ENCODE peak calls at places on chromosome 2, in four cellular contexts. One of them, this sample, is unnamed.

GRCh38 chr2:151095463-151095862 is 166.2 kb downstream of the RBM43 start:
- DNase-seq in left ventricle myocardium inferior: no peak
- DNase-seq in T-helper 9 cell: no peak
- DNase-seq in activated CD4-positive, CD25-positive, alpha-beta regulatory T cell treated with anti-CD3 and anti-CD28 coated beads, Interleukin-2, amount 50 U/mL, for 72 hours: no peak
- DNase-seq in this sample: no peak

GRCh38 chr2:134500211-134500935 is 218.4 kb downstream of the TMEM163 start:
- DNase-seq in activated CD4-positive, CD25-positive, alpha-beta regulatory T cell treated with anti-CD3 and anti-CD28 coated beads, Interleukin-2, amount 50 U/mL, for 72 hours: no peak
- DNase-seq in left ventricle myocardium inferior: no peak
- DNase-seq in T-helper 9 cell: no peak
- DNase-seq in this sample: no peak

GRCh38 chr2:67338601-67339233 is 58.4 kb upstream of the ETAA1 start:
- DNase-seq in T-helper 9 cell: no peak
- DNase-seq in left ventricle myocardium inferior: no peak
- DNase-seq in activated CD4-positive, CD25-positive, alpha-beta regulatory T cell treated with anti-CD3 and anti-CD28 coated beads, Interleukin-2, amount 50 U/mL, for 72 hours: no peak
- DNase-seq in this sample: no peak

GRCh38 chr2:18701981-18702380 is 112.6 kb upstream of the NT5C1B start:
- DNase-seq in left ventricle myocardium inferior: no peak
- DNase-seq in activated CD4-positive, CD25-positive, alpha-beta regulatory T cell treated with anti-CD3 and anti-CD28 coated beads, Interleukin-2, amount 50 U/mL, for 72 hours: no peak
- DNase-seq in T-helper 9 cell: no peak
- DNase-seq in this sample: no peak

GRCh38 chr2:234033174-234033573 is 17.3 kb upstream of the SPP2 start:
- DNase-seq in activated CD4-positive, CD25-positive, alpha-beta regulatory T cell treated with anti-CD3 and anti-CD28 coated beads, Interleukin-2, amount 50 U/mL, for 72 hours: no peak
- DNase-seq in left ventricle myocardium inferior: no peak
- DNase-seq in T-helper 9 cell: no peak
- DNase-seq in this sample: no peak

GRCh38 chr2:26623541-26624497 is 17.3 kb downstream of the CIB4 start:
- DNase-seq in left ventricle myocardium inferior: no peak
- DNase-seq in activated CD4-positive, CD25-positive, alpha-beta regulatory T cell treated with anti-CD3 and anti-CD28 coated beads, Interleukin-2, amount 50 U/mL, for 72 hours: no peak
- DNase-seq in T-helper 9 cell: no peak
- DNase-seq in this sample: no peak

GRCh38 chr2:55437515-55438390 is 18.1 kb upstream of the CCDC88A start:
- DNase-seq in left ventricle myocardium inferior: no peak
- DNase-seq in T-helper 9 cell: no peak
- DNase-seq in activated CD4-positive, CD25-positive, alpha-beta regulatory T cell treated with anti-CD3 and anti-CD28 coated beads, Interleukin-2, amount 50 U/mL, for 72 hours: no peak
- DNase-seq in this sample: no peak

GRCh38 chr2:171095014-171095582 is 65.6 kb downstream of the TLK1 start:
- DNase-seq in activated CD4-positive, CD25-positive, alpha-beta regulatory T cell treated with anti-CD3 and anti-CD28 coated beads, Interleukin-2, amount 50 U/mL, for 72 hours: no peak
- DNase-seq in T-helper 9 cell: no peak
- DNase-seq in left ventricle myocardium inferior: no peak
- DNase-seq in this sample: no peak

GRCh38 chr2:9310390-9310789 is 103.8 kb downstream of the ASAP2 start:
- DNase-seq in T-helper 9 cell: no peak
- DNase-seq in activated CD4-positive, CD25-positive, alpha-beta regulatory T cell treated with anti-CD3 and anti-CD28 coated beads, Interleukin-2, amount 50 U/mL, for 72 hours: no peak
- DNase-seq in left ventricle myocardium inferior: peak; percentile 72
- DNase-seq in this sample: no peak

GRCh38 chr2:134657650-134658250 is 61.0 kb downstream of the TMEM163 start:
- DNase-seq in left ventricle myocardium inferior: no peak
- DNase-seq in activated CD4-positive, CD25-positive, alpha-beta regulatory T cell treated with anti-CD3 and anti-CD28 coated beads, Interleukin-2, amount 50 U/mL, for 72 hours: no peak
- DNase-seq in T-helper 9 cell: peak; percentile 44
- DNase-seq in this sample: no peak

GRCh38 chr2:19540739-19541503 is 182.5 kb upstream of the OSR1 start:
- DNase-seq in left ventricle myocardium inferior: no peak
- DNase-seq in activated CD4-positive, CD25-positive, alpha-beta regulatory T cell treated with anti-CD3 and anti-CD28 coated beads, Interleukin-2, amount 50 U/mL, for 72 hours: no peak
- DNase-seq in T-helper 9 cell: no peak
- DNase-seq in this sample: no peak

GRCh38 chr2:133512121-133512520 is 56.1 kb downstream of the NCKAP5 start:
- DNase-seq in activated CD4-positive, CD25-positive, alpha-beta regulatory T cell treated with anti-CD3 and anti-CD28 coated beads, Interleukin-2, amount 50 U/mL, for 72 hours: no peak
- DNase-seq in left ventricle myocardium inferior: no peak
- DNase-seq in T-helper 9 cell: no peak
- DNase-seq in this sample: no peak

GRCh38 chr2:148874868-148875341 is at the start of gene KIF5C:
- DNase-seq in left ventricle myocardium inferior: peak; percentile 81
- DNase-seq in activated CD4-positive, CD25-positive, alpha-beta regulatory T cell treated with anti-CD3 and anti-CD28 coated beads, Interleukin-2, amount 50 U/mL, for 72 hours: peak; percentile 80
- DNase-seq in T-helper 9 cell: peak; percentile 90
- DNase-seq in this sample: peak; percentile 73

GRCh38 chr2:15298769-15299168 is 262.4 kb downstream of the NBAS start:
- DNase-seq in activated CD4-positive, CD25-positive, alpha-beta regulatory T cell treated with anti-CD3 and anti-CD28 coated beads, Interleukin-2, amount 50 U/mL, for 72 hours: no peak
- DNase-seq in T-helper 9 cell: no peak
- DNase-seq in left ventricle myocardium inferior: peak; percentile 24
- DNase-seq in this sample: no peak

GRCh38 chr2:225282858-225283693 is 116.4 kb upstream of the NYAP2 start:
- DNase-seq in T-helper 9 cell: no peak
- DNase-seq in left ventricle myocardium inferior: no peak
- DNase-seq in activated CD4-positive, CD25-positive, alpha-beta regulatory T cell treated with anti-CD3 and anti-CD28 coated beads, Interleukin-2, amount 50 U/mL, for 72 hours: no peak
- DNase-seq in this sample: no peak

GRCh38 chr2:106068415-106068814 is 125.7 kb downstream of the UXS1 start:
- DNase-seq in T-helper 9 cell: no peak
- DNase-seq in left ventricle myocardium inferior: no peak
- DNase-seq in activated CD4-positive, CD25-positive, alpha-beta regulatory T cell treated with anti-CD3 and anti-CD28 coated beads, Interleukin-2, amount 50 U/mL, for 72 hours: no peak
- DNase-seq in this sample: no peak

GRCh38 chr2:38504169-38504568 is 98.6 kb downstream of the HNRNPLL start:
- DNase-seq in T-helper 9 cell: no peak
- DNase-seq in activated CD4-positive, CD25-positive, alpha-beta regulatory T cell treated with anti-CD3 and anti-CD28 coated beads, Interleukin-2, amount 50 U/mL, for 72 hours: no peak
- DNase-seq in left ventricle myocardium inferior: no peak
- DNase-seq in this sample: no peak

GRCh38 chr2:24785704-24786321 is 7.4 kb downstream of the PTRHD1 start:
- DNase-seq in left ventricle myocardium inferior: no peak
- DNase-seq in activated CD4-positive, CD25-positive, alpha-beta regulatory T cell treated with anti-CD3 and anti-CD28 coated beads, Interleukin-2, amount 50 U/mL, for 72 hours: no peak
- DNase-seq in T-helper 9 cell: no peak
- DNase-seq in this sample: no peak

GRCh38 chr2:174704647-174705046 is 59.6 kb downstream of the CHRNA1 start:
- DNase-seq in activated CD4-positive, CD25-positive, alpha-beta regulatory T cell treated with anti-CD3 and anti-CD28 coated beads, Interleukin-2, amount 50 U/mL, for 72 hours: no peak
- DNase-seq in T-helper 9 cell: no peak
- DNase-seq in left ventricle myocardium inferior: no peak
- DNase-seq in this sample: no peak

GRCh38 chr2:88016086-88016947 is at the start of gene RNU2-63P:
- DNase-seq in T-helper 9 cell: peak; percentile 68
- DNase-seq in left ventricle myocardium inferior: peak; percentile 67
- DNase-seq in activated CD4-positive, CD25-positive, alpha-beta regulatory T cell treated with anti-CD3 and anti-CD28 coated beads, Interleukin-2, amount 50 U/mL, for 72 hours: peak; percentile 82
- DNase-seq in this sample: peak; percentile 74

GRCh38 chr2:58634653-58635347 is 393.7 kb upstream of the FANCL start:
- DNase-seq in left ventricle myocardium inferior: no peak
- DNase-seq in activated CD4-positive, CD25-positive, alpha-beta regulatory T cell treated with anti-CD3 and anti-CD28 coated beads, Interleukin-2, amount 50 U/mL, for 72 hours: no peak
- DNase-seq in T-helper 9 cell: no peak
- DNase-seq in this sample: no peak

GRCh38 chr2:9392895-9393757 is 30.2 kb downstream of the ITGB1BP1 start:
- DNase-seq in T-helper 9 cell: no peak
- DNase-seq in activated CD4-positive, CD25-positive, alpha-beta regulatory T cell treated with anti-CD3 and anti-CD28 coated beads, Interleukin-2, amount 50 U/mL, for 72 hours: no peak
- DNase-seq in left ventricle myocardium inferior: no peak
- DNase-seq in this sample: no peak

GRCh38 chr2:155599834-155600233 is 732.7 kb downstream of the NR4A2 start:
- DNase-seq in T-helper 9 cell: no peak
- DNase-seq in activated CD4-positive, CD25-positive, alpha-beta regulatory T cell treated with anti-CD3 and anti-CD28 coated beads, Interleukin-2, amount 50 U/mL, for 72 hours: no peak
- DNase-seq in left ventricle myocardium inferior: no peak
- DNase-seq in this sample: no peak

GRCh38 chr2:190380962-190381412 is 27.2 kb upstream of the MFSD6 start:
- DNase-seq in T-helper 9 cell: no peak
- DNase-seq in left ventricle myocardium inferior: no peak
- DNase-seq in activated CD4-positive, CD25-positive, alpha-beta regulatory T cell treated with anti-CD3 and anti-CD28 coated beads, Interleukin-2, amount 50 U/mL, for 72 hours: no peak
- DNase-seq in this sample: no peak

GRCh38 chr2:47501374-47502200 is 98.6 kb downstream of the MSH2 start:
- DNase-seq in T-helper 9 cell: no peak
- DNase-seq in activated CD4-positive, CD25-positive, alpha-beta regulatory T cell treated with anti-CD3 and anti-CD28 coated beads, Interleukin-2, amount 50 U/mL, for 72 hours: no peak
- DNase-seq in left ventricle myocardium inferior: no peak
- DNase-seq in this sample: no peak

GRCh38 chr2:230130668-230131364 is 62.1 kb upstream of the SLC16A14 start:
- DNase-seq in activated CD4-positive, CD25-positive, alpha-beta regulatory T cell treated with anti-CD3 and anti-CD28 coated beads, Interleukin-2, amount 50 U/mL, for 72 hours: no peak
- DNase-seq in left ventricle myocardium inferior: peak; percentile 66
- DNase-seq in T-helper 9 cell: no peak
- DNase-seq in this sample: no peak

GRCh38 chr2:46534589-46534988 is 55.2 kb downstream of the TMEM247 start:
- DNase-seq in activated CD4-positive, CD25-positive, alpha-beta regulatory T cell treated with anti-CD3 and anti-CD28 coated beads, Interleukin-2, amount 50 U/mL, for 72 hours: no peak
- DNase-seq in T-helper 9 cell: no peak
- DNase-seq in left ventricle myocardium inferior: no peak
- DNase-seq in this sample: no peak

GRCh38 chr2:25168256-25169072 is at the start of gene POMC:
- DNase-seq in left ventricle myocardium inferior: no peak
- DNase-seq in T-helper 9 cell: peak; percentile 16
- DNase-seq in activated CD4-positive, CD25-positive, alpha-beta regulatory T cell treated with anti-CD3 and anti-CD28 coated beads, Interleukin-2, amount 50 U/mL, for 72 hours: peak; percentile 48
- DNase-seq in this sample: peak; percentile 20

GRCh38 chr2:203347375-203347774 is 19.2 kb downstream of the ABI2 start:
- DNase-seq in activated CD4-positive, CD25-positive, alpha-beta regulatory T cell treated with anti-CD3 and anti-CD28 coated beads, Interleukin-2, amount 50 U/mL, for 72 hours: no peak
- DNase-seq in left ventricle myocardium inferior: no peak
- DNase-seq in T-helper 9 cell: no peak
- DNase-seq in this sample: no peak

GRCh38 chr2:188659656-188660406 is 314.3 kb upstream of the COL3A1 start:
- DNase-seq in activated CD4-positive, CD25-positive, alpha-beta regulatory T cell treated with anti-CD3 and anti-CD28 coated beads, Interleukin-2, amount 50 U/mL, for 72 hours: no peak
- DNase-seq in T-helper 9 cell: no peak
- DNase-seq in left ventricle myocardium inferior: no peak
- DNase-seq in this sample: no peak

GRCh38 chr2:127671557-127672302 is 3.6 kb downstream of the LIMS2 start:
- DNase-seq in T-helper 9 cell: no peak
- DNase-seq in activated CD4-positive, CD25-positive, alpha-beta regulatory T cell treated with anti-CD3 and anti-CD28 coated beads, Interleukin-2, amount 50 U/mL, for 72 hours: no peak
- DNase-seq in left ventricle myocardium inferior: no peak
- DNase-seq in this sample: no peak

GRCh38 chr2:203718087-203718486 is 11.6 kb downstream of the CD28 start:
- DNase-seq in T-helper 9 cell: peak; percentile 30
- DNase-seq in activated CD4-positive, CD25-positive, alpha-beta regulatory T cell treated with anti-CD3 and anti-CD28 coated beads, Interleukin-2, amount 50 U/mL, for 72 hours: no peak
- DNase-seq in left ventricle myocardium inferior: no peak
- DNase-seq in this sample: peak; percentile 66

GRCh38 chr2:211114826-211115450 is 558.5 kb downstream of the CPS1 start:
- DNase-seq in left ventricle myocardium inferior: no peak
- DNase-seq in T-helper 9 cell: no peak
- DNase-seq in activated CD4-positive, CD25-positive, alpha-beta regulatory T cell treated with anti-CD3 and anti-CD28 coated beads, Interleukin-2, amount 50 U/mL, for 72 hours: no peak
- DNase-seq in this sample: no peak